ENCODE peak calls at places on chromosomes 3 and 15, in ten cellular contexts. One of them, this sample, is unnamed.

GRCh38 chr3:155329513-155330048 is 36.1 kb upstream of the STRIT1 start:
- DNase-seq in heart left ventricle: no peak
- DNase-seq in lung: no peak
- DNase-seq in GM23248: no peak
- DNase-seq in RWPE2: no peak
- DNase-seq in psoas muscle: no peak
- DNase-seq in left ventricle myocardium inferior: no peak
- DNase-seq in pancreas: no peak
- DNase-seq in cardiac muscle cell: no peak
- DNase-seq in H9: no peak
- DNase-seq in this sample: no peak

GRCh38 chr15:93948728-93949127 is 282.6 kb upstream of the MCTP2 start:
- DNase-seq in heart left ventricle: no peak
- DNase-seq in lung: no peak
- DNase-seq in GM23248: no peak
- DNase-seq in RWPE2: no peak
- DNase-seq in psoas muscle: no peak
- DNase-seq in left ventricle myocardium inferior: no peak
- DNase-seq in pancreas: no peak
- DNase-seq in cardiac muscle cell: no peak
- DNase-seq in H9: no peak
- DNase-seq in this sample: no peak

GRCh38 chr15:35583863-35584528 is 38.0 kb upstream of the DPH6 start:
- DNase-seq in heart left ventricle: no peak
- DNase-seq in lung: no peak
- DNase-seq in GM23248: peak; percentile 4
- DNase-seq in RWPE2: no peak
- DNase-seq in psoas muscle: no peak
- DNase-seq in left ventricle myocardium inferior: no peak
- DNase-seq in pancreas: no peak
- DNase-seq in cardiac muscle cell: peak; percentile 68
- DNase-seq in H9: no peak
- DNase-seq in this sample: no peak

GRCh38 chr3:20055020-20055775 is 15.0 kb downstream of the KAT2B start:
- DNase-seq in heart left ventricle: no peak
- DNase-seq in lung: no peak
- DNase-seq in GM23248: peak; percentile 5
- DNase-seq in RWPE2: no peak
- DNase-seq in psoas muscle: no peak
- DNase-seq in left ventricle myocardium inferior: no peak
- DNase-seq in pancreas: no peak
- DNase-seq in cardiac muscle cell: no peak
- DNase-seq in H9: no peak
- DNase-seq in this sample: no peak

GRCh38 chr3:21745971-21746370 is 5.0 kb downstream of the ZNF385D start:
- DNase-seq in heart left ventricle: no peak
- DNase-seq in lung: no peak
- DNase-seq in GM23248: peak; percentile 70
- DNase-seq in RWPE2: no peak
- DNase-seq in psoas muscle: no peak
- DNase-seq in left ventricle myocardium inferior: no peak
- DNase-seq in pancreas: no peak
- DNase-seq in cardiac muscle cell: no peak
- DNase-seq in H9: no peak
- DNase-seq in this sample: no peak

GRCh38 chr15:77904436-77904821 is 173.1 kb downstream of the TBC1D2B start:
- DNase-seq in heart left ventricle: peak; percentile 35
- DNase-seq in lung: no peak
- DNase-seq in GM23248: no peak
- DNase-seq in RWPE2: peak; percentile 59
- DNase-seq in psoas muscle: no peak
- DNase-seq in left ventricle myocardium inferior: no peak
- DNase-seq in pancreas: no peak
- DNase-seq in cardiac muscle cell: no peak
- DNase-seq in H9: no peak
- DNase-seq in this sample: no peak

GRCh38 chr15:41465822-41466421 is 27.8 kb upstream of the ITPKA start:
- DNase-seq in heart left ventricle: no peak
- DNase-seq in lung: no peak
- DNase-seq in GM23248: peak; percentile 62
- DNase-seq in RWPE2: no peak
- DNase-seq in psoas muscle: no peak
- DNase-seq in left ventricle myocardium inferior: no peak
- DNase-seq in pancreas: no peak
- DNase-seq in cardiac muscle cell: peak; percentile 76
- DNase-seq in H9: no peak
- DNase-seq in this sample: no peak

GRCh38 chr3:38843898-38844297 is 27.9 kb upstream of the SCN10A start:
- DNase-seq in heart left ventricle: no peak
- DNase-seq in lung: no peak
- DNase-seq in GM23248: peak; percentile 68
- DNase-seq in RWPE2: no peak
- DNase-seq in psoas muscle: no peak
- DNase-seq in left ventricle myocardium inferior: no peak
- DNase-seq in pancreas: no peak
- DNase-seq in cardiac muscle cell: peak; percentile 82
- DNase-seq in H9: no peak
- DNase-seq in this sample: no peak

GRCh38 chr15:25664761-25665160 is 198.4 kb downstream of the ATP10A start:
- DNase-seq in heart left ventricle: no peak
- DNase-seq in lung: no peak
- DNase-seq in GM23248: peak; percentile 71
- DNase-seq in RWPE2: no peak
- DNase-seq in psoas muscle: no peak
- DNase-seq in left ventricle myocardium inferior: no peak
- DNase-seq in pancreas: no peak
- DNase-seq in cardiac muscle cell: no peak
- DNase-seq in H9: no peak
- DNase-seq in this sample: no peak

GRCh38 chr3:128076783-128077624 is 24.8 kb downstream of the SEC61A1 start:
- DNase-seq in heart left ventricle: no peak
- DNase-seq in lung: no peak
- DNase-seq in GM23248: peak; percentile 63
- DNase-seq in RWPE2: no peak
- DNase-seq in psoas muscle: peak; percentile 76
- DNase-seq in left ventricle myocardium inferior: peak; percentile 55
- DNase-seq in pancreas: no peak
- DNase-seq in cardiac muscle cell: no peak
- DNase-seq in H9: no peak
- DNase-seq in this sample: peak; percentile 78

GRCh38 chr3:127622772-127623576 is 6.0 kb upstream of the PODXL2 start:
- DNase-seq in heart left ventricle: no peak
- DNase-seq in lung: no peak
- DNase-seq in GM23248: no peak
- DNase-seq in RWPE2: no peak
- DNase-seq in psoas muscle: no peak
- DNase-seq in left ventricle myocardium inferior: no peak
- DNase-seq in pancreas: no peak
- DNase-seq in cardiac muscle cell: no peak
- DNase-seq in H9: no peak
- DNase-seq in this sample: no peak

GRCh38 chr3:123338021-123338619 is 110.8 kb downstream of the ADCY5 start:
- DNase-seq in heart left ventricle: peak; percentile 37
- DNase-seq in lung: no peak
- DNase-seq in GM23248: no peak
- DNase-seq in RWPE2: peak; percentile 15
- DNase-seq in psoas muscle: peak; percentile 24
- DNase-seq in left ventricle myocardium inferior: peak; percentile 19
- DNase-seq in pancreas: peak; percentile 62
- DNase-seq in cardiac muscle cell: no peak
- DNase-seq in H9: no peak
- DNase-seq in this sample: no peak

GRCh38 chr3:186590580-186591296 is 20.2 kb downstream of the DNAJB11 start:
- DNase-seq in heart left ventricle: no peak
- DNase-seq in lung: no peak
- DNase-seq in GM23248: no peak
- DNase-seq in RWPE2: no peak
- DNase-seq in psoas muscle: no peak
- DNase-seq in left ventricle myocardium inferior: no peak
- DNase-seq in pancreas: no peak
- DNase-seq in cardiac muscle cell: peak; percentile 15
- DNase-seq in H9: no peak
- DNase-seq in this sample: no peak

GRCh38 chr3:188316021-188316722 is 162.2 kb downstream of the LPP start:
- DNase-seq in heart left ventricle: no peak
- DNase-seq in lung: no peak
- DNase-seq in GM23248: peak; percentile 59
- DNase-seq in RWPE2: no peak
- DNase-seq in psoas muscle: no peak
- DNase-seq in left ventricle myocardium inferior: no peak
- DNase-seq in pancreas: no peak
- DNase-seq in cardiac muscle cell: peak; percentile 32
- DNase-seq in H9: no peak
- DNase-seq in this sample: no peak
- H3K27ac ChIP-seq in heart left ventricle: no peak overlapping the region
- H3K27ac ChIP-seq in lung: peak overlapping the region; percentile 4
- H3K27ac ChIP-seq in GM23248: peak overlapping the region; percentile 66
- H3K27ac ChIP-seq in RWPE2: no peak overlapping the region
- H3K27ac ChIP-seq in psoas muscle: peak overlapping the region; percentile 25
- H3K27ac ChIP-seq in left ventricle myocardium inferior: peak overlapping the region; percentile 60
- H3K27ac ChIP-seq in pancreas: no peak overlapping the region
- H3K27ac ChIP-seq in cardiac muscle cell: no peak overlapping the region
- H3K27ac ChIP-seq in H9: no peak overlapping the region
- H3K27ac ChIP-seq in this sample: no peak overlapping the region

GRCh38 chr3:23389089-23389488 is 186.0 kb downstream of the UBE2E2 start:
- DNase-seq in heart left ventricle: no peak
- DNase-seq in lung: no peak
- DNase-seq in GM23248: no peak
- DNase-seq in RWPE2: no peak
- DNase-seq in psoas muscle: no peak
- DNase-seq in left ventricle myocardium inferior: no peak
- DNase-seq in pancreas: no peak
- DNase-seq in cardiac muscle cell: no peak
- DNase-seq in H9: peak; percentile 73
- DNase-seq in this sample: peak; percentile 25
- H3K27me3 ChIP-seq in heart left ventricle: no peaks in the 10 kb centered on the region
- H3K27me3 ChIP-seq in lung: no peaks in the 10 kb centered on the region
- H3K27me3 ChIP-seq in GM23248: no peaks in the 10 kb centered on the region
- H3K27me3 ChIP-seq in RWPE2: no peaks in the 10 kb centered on the region
- H3K27me3 ChIP-seq in psoas muscle: no peaks in the 10 kb centered on the region
- H3K27me3 ChIP-seq in left ventricle myocardium inferior: no peaks in the 10 kb centered on the region
- H3K27me3 ChIP-seq in pancreas: no peaks in the 10 kb centered on the region
- H3K27me3 ChIP-seq in cardiac muscle cell: no peaks in the 10 kb centered on the region
- H3K27me3 ChIP-seq in H9: no peaks in the 10 kb centered on the region
- H3K27me3 ChIP-seq in this sample: no peaks in the 10 kb centered on the region

GRCh38 chr3:130934442-130935089 is 40.7 kb downstream of the ATP2C1 start:
- DNase-seq in heart left ventricle: no peak
- DNase-seq in lung: no peak
- DNase-seq in GM23248: peak; percentile 22
- DNase-seq in RWPE2: no peak
- DNase-seq in psoas muscle: no peak
- DNase-seq in left ventricle myocardium inferior: no peak
- DNase-seq in pancreas: no peak
- DNase-seq in cardiac muscle cell: peak; percentile 34
- DNase-seq in H9: no peak
- DNase-seq in this sample: no peak
- H3K27ac ChIP-seq in heart left ventricle: no peak overlapping the region
- H3K27ac ChIP-seq in lung: no peak overlapping the region
- H3K27ac ChIP-seq in GM23248: peak overlapping the region; percentile 1
- H3K27ac ChIP-seq in RWPE2: no peak overlapping the region
- H3K27ac ChIP-seq in psoas muscle: no peak overlapping the region
- H3K27ac ChIP-seq in left ventricle myocardium inferior: no peak overlapping the region
- H3K27ac ChIP-seq in pancreas: no peak overlapping the region
- H3K27ac ChIP-seq in cardiac muscle cell: no peak overlapping the region
- H3K27ac ChIP-seq in H9: no peak overlapping the region
- H3K27ac ChIP-seq in this sample: no peak overlapping the region

GRCh38 chr3:23750573-23751484 is 54.9 kb upstream of the UBE2E1 start:
- DNase-seq in heart left ventricle: no peak
- DNase-seq in lung: no peak
- DNase-seq in GM23248: no peak
- DNase-seq in RWPE2: no peak
- DNase-seq in psoas muscle: no peak
- DNase-seq in left ventricle myocardium inferior: no peak
- DNase-seq in pancreas: no peak
- DNase-seq in cardiac muscle cell: no peak
- DNase-seq in H9: no peak
- DNase-seq in this sample: no peak
- H3K27me3 ChIP-seq in heart left ventricle: no peaks in the 10 kb centered on the region
- H3K27me3 ChIP-seq in lung: no peaks in the 10 kb centered on the region
- H3K27me3 ChIP-seq in GM23248: no peaks in the 10 kb centered on the region
- H3K27me3 ChIP-seq in RWPE2: no peaks in the 10 kb centered on the region
- H3K27me3 ChIP-seq in psoas muscle: no peaks in the 10 kb centered on the region
- H3K27me3 ChIP-seq in left ventricle myocardium inferior: no peaks in the 10 kb centered on the region
- H3K27me3 ChIP-seq in pancreas: no peaks in the 10 kb centered on the region
- H3K27me3 ChIP-seq in cardiac muscle cell: no peaks in the 10 kb centered on the region
- H3K27me3 ChIP-seq in H9: no peaks in the 10 kb centered on the region
- H3K27me3 ChIP-seq in this sample: no peaks in the 10 kb centered on the region

GRCh38 chr15:72450805-72451204 is 23.3 kb upstream of the ARIH1 start:
- DNase-seq in heart left ventricle: no peak
- DNase-seq in lung: no peak
- DNase-seq in GM23248: no peak
- DNase-seq in RWPE2: no peak
- DNase-seq in psoas muscle: no peak
- DNase-seq in left ventricle myocardium inferior: no peak
- DNase-seq in pancreas: no peak
- DNase-seq in cardiac muscle cell: no peak
- DNase-seq in H9: no peak
- DNase-seq in this sample: no peak

GRCh38 chr15:72451224-72451623 is 22.9 kb upstream of the ARIH1 start:
- DNase-seq in heart left ventricle: no peak
- DNase-seq in lung: no peak
- DNase-seq in GM23248: no peak
- DNase-seq in RWPE2: no peak
- DNase-seq in psoas muscle: no peak
- DNase-seq in left ventricle myocardium inferior: no peak
- DNase-seq in pancreas: peak; percentile 20
- DNase-seq in cardiac muscle cell: no peak
- DNase-seq in H9: no peak
- DNase-seq in this sample: no peak

DNA sequence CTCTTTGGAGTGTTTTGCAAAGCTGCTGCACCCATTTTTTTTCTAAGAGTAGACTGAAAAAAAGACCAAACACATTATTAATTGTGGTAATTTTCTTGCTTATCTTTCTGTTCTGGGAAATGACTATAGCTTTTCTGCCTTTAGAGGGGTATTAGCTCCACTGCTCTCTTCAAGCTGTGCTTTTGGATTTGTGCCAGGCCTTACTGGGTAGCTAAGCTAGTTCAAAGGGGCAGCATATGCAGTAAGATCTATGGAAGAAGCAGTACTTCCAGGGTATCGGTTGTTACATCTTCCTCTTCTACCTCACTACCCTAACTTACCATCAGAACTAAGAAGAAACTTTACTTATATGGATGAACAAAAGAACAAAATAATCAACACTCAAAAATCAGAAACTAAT is 28.7 kb upstream of the ARIH1 start:
- DNase-seq in heart left ventricle: no peak
- DNase-seq in lung: no peak
- DNase-seq in GM23248: no peak
- DNase-seq in RWPE2: no peak
- DNase-seq in psoas muscle: no peak
- DNase-seq in left ventricle myocardium inferior: no peak
- DNase-seq in pancreas: no peak
- DNase-seq in cardiac muscle cell: peak; percentile 15
- DNase-seq in H9: no peak
- DNase-seq in this sample: no peak
- H3K27ac ChIP-seq in heart left ventricle: no peak overlapping the region
- H3K27ac ChIP-seq in lung: no peak overlapping the region
- H3K27ac ChIP-seq in GM23248: no peak overlapping the region
- H3K27ac ChIP-seq in RWPE2: no peak overlapping the region
- H3K27ac ChIP-seq in psoas muscle: no peak overlapping the region
- H3K27ac ChIP-seq in left ventricle myocardium inferior: no peak overlapping the region
- H3K27ac ChIP-seq in pancreas: no peak overlapping the region
- H3K27ac ChIP-seq in cardiac muscle cell: no peak overlapping the region
- H3K27ac ChIP-seq in H9: no peak overlapping the region
- H3K27ac ChIP-seq in this sample: no peak overlapping the region

This sample was measured in dorsolateral prefrontal cortex.